ENCODE peak calls at places on chromosomes 13 and 19, in eight cellular contexts. Q is NCI-H1694 treated with DMSO at 0.1 percent for 48 hours; V is activated CD4-positive, alpha-beta T cell treated with anti-CD3 and anti-CD28 coated beads, Interleukin-2, amount 50 U/mL, for 24 hours; U is caudate nucleus; E is HCEC 1CT; M is HTR-8/SVneo; T is HT1080; Z is neural progenitor cell. D is an unnamed sample.

GRCh38 chr13:49302222-49302621 is 54.5 kb downstream of the CDADC1 start:
- DNase-seq in M (no peak), V (no peak), E (no peak), Z (no peak), Q (no peak), T (no peak), U (no peak), D (no peak)

GRCh38 chr13:101474419-101474957 is 22.0 kb downstream of the ITGBL1 start:
- DNase-seq in U (peak; percentile 27), V (no peak), E (peak; percentile 85), M (no peak), Z (peak; percentile 80), Q (no peak), T (peak; percentile 73), D (peak; percentile 70)

GRCh38 chr19:18807861-18808331 is 16.8 kb upstream of the COMP start:
- DNase-seq in Z (no peak), E (no peak), U (no peak), Q (no peak), V (no peak), T (no peak), M (no peak), D (no peak)

GRCh38 chr19:3375221-3376088 is 9.1 kb downstream of the NFIC start:
- DNase-seq in Q (no peak), E (peak; percentile 52), T (no peak), M (no peak), Z (no peak), U (peak; percentile 73), V (no peak), D (no peak)

GRCh38 chr19:45640849-45641273 is 1.7 kb upstream of the EML2 start:
- DNase-seq in U (no peak), M (no peak), Q (no peak), T (no peak), E (no peak), Z (peak; percentile 58), V (peak; percentile 24), D (no peak)

GRCh38 chr13:110476220-110476617 is 85.3 kb downstream of the RAB20 start:
- DNase-seq in T (no peak), U (no peak), Z (no peak), E (no peak), Q (no peak), V (no peak), M (no peak), D (no peak)

GRCh38 chr19:48509467-48510194 is 2.0 kb downstream of the LMTK3 start:
- DNase-seq in V (no peak), Q (no peak), Z (peak; percentile 34), E (no peak), M (no peak), U (peak; percentile 56), T (no peak), D (no peak)

GRCh38 chr13:94382960-94383359 is 96.5 kb downstream of the DCT start:
- DNase-seq in M (no peak), Q (no peak), U (no peak), V (no peak), E (no peak), Z (no peak), T (no peak), D (no peak)

GRCh38 chr13:97339019-97339988 is 94.7 kb upstream of the RAP2A start:
- DNase-seq in V (no peak), M (no peak), Z (no peak), E (peak; percentile 89), T (no peak), U (no peak), Q (no peak), D (peak; percentile 52)

GRCh38 chr19:13764821-13765394 is 586 bp downstream of the MRI1 start:
- DNase-seq in U (no peak), Z (peak; percentile 46), T (no peak), Q (no peak), E (no peak), M (no peak), V (no peak), D (peak; percentile 63)

GRCh38 chr13:113736258-113736731 is 22.7 kb upstream of the TMEM255B start:
- DNase-seq in T (no peak), V (no peak), M (no peak), Z (no peak), Q (no peak), E (no peak), U (no peak), D (no peak)

GRCh38 chr19:13195678-13196077 is 45.5 kb downstream of the IER2 start:
- DNase-seq in U (no peak), T (no peak), V (no peak), E (no peak), M (no peak), Q (no peak), Z (peak; percentile 79), D (peak; percentile 74)

GRCh38 chr13:79990048-79990447 is 350.9 kb downstream of the SPRY2 start:
- DNase-seq in Q (no peak), Z (no peak), T (no peak), E (no peak), V (no peak), U (no peak), M (no peak), D (no peak)

GRCh38 chr19:43308244-43308815 is 39.0 kb upstream of the PSG9 start:
- DNase-seq in M (no peak), Q (no peak), E (no peak), T (no peak), V (no peak), U (no peak), Z (no peak), D (no peak)

GRCh38 chr19:7386308-7386707 is 37.6 kb downstream of the ARHGEF18 start:
- DNase-seq in Z (no peak), U (no peak), T (no peak), Q (no peak), V (no peak), M (peak; percentile 63), E (no peak), D (peak; percentile 43)

GRCh38 chr13:47326061-47326460 is 429.2 kb upstream of the HTR2A start:
- DNase-seq in E (peak; percentile 72), U (no peak), Q (no peak), Z (no peak), M (no peak), V (no peak), T (peak; percentile 57), D (no peak)